ENCODE peak calls at places on chromosome 4, in eight cellular contexts. J is esophagus muscularis mucosa, K is fibroblast of the aortic adventitia, X is fibroblast of lung, A is cardiac muscle cell, G is Caco-2, H is sigmoid colon, Q is gastrocnemius medialis. T is an unnamed sample.

GRCh38 chr4:156169011-156169410 is 215.3 kb upstream of the CTSO start:
- DNase-seq in J (no peak), H (peak), Q (no peak), G (peak), A (peak), K (peak), X (peak), T (peak)

GRCh38 chr4:185480016-185480732 is 8.6 kb upstream of the CCDC110 start:
- DNase-seq in G (no peak), K (no peak), H (no peak), Q (no peak), J (no peak), A (no peak), X (no peak), T (no peak)

GRCh38 chr4:95381843-95382580 is 166.8 kb downstream of the UNC5C start:
- DNase-seq in A (no peak), J (no peak), Q (no peak), K (no peak), X (no peak), H (no peak), G (no peak), T (no peak)

GRCh38 chr4:69875986-69876542 is 16.1 kb upstream of the SULT1E1 start:
- DNase-seq in G (no peak), X (no peak), A (no peak), Q (no peak), K (no peak), J (no peak), H (no peak), T (no peak)

GRCh38 chr4:98467627-98468072 is 190.8 kb downstream of the TSPAN5 start:
- DNase-seq in J (no peak), A (peak), X (peak), Q (peak), K (peak), H (peak), G (peak), T (peak)

GRCh38 chr4:66633472-66633871 is 911.8 kb downstream of the CENPC start:
- DNase-seq in J (no peak), H (no peak), Q (no peak), A (no peak), K (peak), G (no peak), X (no peak), T (no peak)

GRCh38 chr4:41881931-41882621 is 53.2 kb upstream of the TMEM33 start:
- DNase-seq in A (no peak), H (no peak), X (no peak), Q (no peak), G (no peak), J (no peak), K (no peak), T (no peak)

GRCh38 chr4:127782025-127782274 is 172 bp upstream of the HSPA4L start:
- DNase-seq in K (peak), X (peak), Q (peak), J (no peak), H (no peak), G (peak), A (peak), T (peak)

GRCh38 chr4:93814722-93815121 is 13.8 kb upstream of the ATOH1 start:
- DNase-seq in H (peak), K (no peak), X (no peak), Q (no peak), A (no peak), G (no peak), J (no peak), T (no peak)

GRCh38 chr4:20589436-20589835 is 110.8 kb upstream of the PACRGL start:
- DNase-seq in H (no peak), G (no peak), X (no peak), J (no peak), Q (no peak), K (no peak), A (no peak), T (no peak)

GRCh38 chr4:120977435-120977997 is 55.0 kb upstream of the PRDM5 start:
- DNase-seq in J (no peak), K (peak), X (peak), A (peak), G (peak), Q (no peak), H (no peak), T (peak)

GRCh38 chr4:37835806-37836205 is 9.3 kb downstream of the PGM2 start:
- DNase-seq in A (no peak), H (no peak), J (no peak), Q (no peak), G (no peak), X (no peak), K (no peak), T (no peak)

GRCh38 chr4:71275570-71275969 is 63.2 kb upstream of the SLC4A4 start:
- DNase-seq in X (no peak), Q (no peak), A (no peak), J (no peak), G (no peak), H (no peak), K (no peak), T (no peak)

GRCh38 chr4:42809419-42810084 is 83.0 kb upstream of the GRXCR1 start:
- DNase-seq in J (no peak), G (no peak), A (no peak), H (no peak), X (no peak), K (no peak), Q (no peak), T (no peak)

GRCh38 chr4:38488891-38489861 is 174.8 kb upstream of the KLF3 start:
- DNase-seq in Q (no peak), J (peak), A (peak), G (no peak), K (peak), X (peak), H (no peak), T (peak)

GRCh38 chr4:94453534-94453963 is 1.8 kb downstream of the PDLIM5 start:
- DNase-seq in H (no peak), G (peak), J (no peak), Q (no peak), A (peak), X (no peak), K (no peak), T (peak)

GRCh38 chr4:77358315-77358928 is 201.4 kb downstream of the CCNG2 start:
- DNase-seq in G (peak), J (no peak), X (peak), A (peak), H (no peak), K (peak), Q (no peak), T (peak)

GRCh38 chr4:89995006-89995405 is 100.4 kb downstream of the MMRN1 start:
- DNase-seq in A (no peak), G (no peak), H (no peak), X (no peak), K (no peak), Q (no peak), J (no peak), T (no peak)

GRCh38 chr4:70706516-70706915 is 15.2 kb upstream of the RUFY3 start:
- DNase-seq in X (no peak), G (no peak), Q (no peak), J (no peak), H (no peak), A (peak), K (no peak), T (peak)

GRCh38 chr4:104493071-104493831 is 1.4 kb downstream of the CXXC4 start:
- DNase-seq in G (no peak), Q (no peak), X (no peak), K (no peak), H (no peak), J (no peak), A (no peak), T (no peak)

GRCh38 chr4:170446782-170447181 is 357.0 kb upstream of the AADAT start:
- DNase-seq in G (no peak), H (no peak), K (no peak), A (no peak), Q (no peak), J (no peak), X (no peak), T (no peak)

GRCh38 chr4:188495169-188495568 is 355.9 kb downstream of the TRIML1 start:
- DNase-seq in Q (no peak), A (no peak), H (no peak), X (no peak), K (no peak), G (no peak), J (no peak), T (no peak)
- H3K4me3 ChIP-seq in Q (no peak), A (no peak), H (no peak), X (no peak), K (no peak), G (no peak), J (no peak), T (no peak)

GRCh38 chr4:5706486-5707290 is 1.7 kb downstream of the EVC2 start:
- DNase-seq in G (no peak), Q (no peak), J (no peak), A (no peak), K (no peak), X (no peak), H (no peak), T (no peak)

GRCh38 chr4:5710065-5710961 is 688 bp upstream of the EVC start:
- DNase-seq in G (no peak), K (peak), X (peak), J (no peak), Q (no peak), A (peak), H (no peak), T (peak)

GRCh38 chr4:5708829-5709680 is 696 bp upstream of the EVC2 start:
- DNase-seq in A (no peak), H (peak), K (no peak), Q (no peak), J (no peak), X (peak), G (no peak), T (no peak)

GRCh38 chr4:5707366-5708133 is 809 bp downstream of the EVC2 start:
- DNase-seq in G (no peak), A (no peak), J (no peak), K (no peak), H (no peak), X (peak), Q (no peak), T (no peak)

DNA sequence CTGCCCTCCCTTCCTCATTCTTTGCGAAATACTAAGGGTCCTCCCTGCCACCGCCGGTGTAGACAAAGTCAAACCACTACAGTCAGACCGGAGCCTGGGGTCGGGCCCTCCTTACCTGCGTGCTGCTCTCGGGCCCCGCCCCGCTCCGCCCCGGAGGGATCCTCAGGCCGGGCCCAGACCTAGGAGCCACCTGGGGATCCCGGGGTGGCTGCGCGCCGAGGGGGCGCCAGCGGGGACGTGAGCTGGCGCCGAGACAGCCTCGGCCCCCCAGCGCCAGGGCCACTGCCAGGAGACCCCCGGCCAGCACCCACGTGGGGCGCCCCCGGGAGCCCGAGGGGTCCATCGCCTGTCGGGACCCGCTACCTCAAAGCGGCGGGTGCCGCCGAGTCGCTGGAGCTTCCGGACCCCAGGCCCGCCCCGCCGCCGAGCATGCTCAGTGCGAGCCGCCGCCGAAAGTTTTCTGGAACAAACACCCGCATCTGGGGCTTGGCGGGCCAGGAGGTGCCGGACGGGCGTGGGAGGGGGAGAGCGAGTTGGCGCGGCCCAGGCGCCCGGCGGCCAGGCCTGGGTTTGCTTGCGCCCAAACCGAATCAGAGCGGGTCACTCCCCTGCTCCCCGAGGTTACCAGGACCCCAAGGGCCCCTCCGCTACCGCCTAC is at the start of gene EVC2:
- DNase-seq in J (no peak), Q (peak), A (peak), G (no peak), K (peak), X (peak), H (peak), T (peak)
- TF ChIP-seq CTCF in J (no peak), Q (no peak), A (no peak), G (no peak), K (no peak), X (no peak), H (no peak), T (no peak)

GRCh38 chr4:168483786-168484185 is 3.5 kb upstream of the DDX60L start:
- DNase-seq in X (no peak), J (no peak), K (peak), H (no peak), A (no peak), Q (no peak), G (no peak), T (no peak)

GRCh38 chr4:168484626-168485025 is 4.3 kb upstream of the DDX60L start:
- DNase-seq in H (no peak), X (peak), J (no peak), K (peak), Q (no peak), G (no peak), A (peak), T (peak)

GRCh38 chr4:168485511-168485910 is 5.2 kb upstream of the DDX60L start:
- DNase-seq in X (no peak), Q (no peak), K (no peak), G (no peak), A (no peak), J (no peak), H (no peak), T (no peak)

GRCh38 chr4:168478868-168479267 is 1.4 kb downstream of the DDX60L start:
- DNase-seq in H (no peak), Q (no peak), K (no peak), X (no peak), A (no peak), G (no peak), J (no peak), T (no peak)

GRCh38 chr4:168480991-168481588 is 798 bp upstream of the DDX60L start:
- DNase-seq in H (peak), X (peak), K (peak), G (peak), Q (no peak), A (peak), J (no peak), T (peak)
- H3K4me3 ChIP-seq in H (peak), X (peak), K (peak), G (peak), Q (peak), A (no peak), J (peak), T (peak)

GRCh38 chr4:22514431-22514830 is 1.4 kb downstream of the ADGRA3 start:
- DNase-seq in K (peak), J (no peak), A (no peak), H (no peak), Q (no peak), X (peak), G (no peak), T (peak)

GRCh38 chr4:22514001-22514400 is 1.9 kb downstream of the ADGRA3 start:
- DNase-seq in X (peak), J (no peak), Q (no peak), G (no peak), A (peak), K (peak), H (no peak), T (peak)

GRCh38 chr4:22515888-22516541 is at the start of gene ADGRA3:
- DNase-seq in Q (peak), J (no peak), G (peak), X (peak), H (peak), A (peak), K (peak), T (peak)

GRCh38 chr4:22512306-22512705 is 3.6 kb downstream of the ADGRA3 start:
- DNase-seq in Q (no peak), G (no peak), J (no peak), X (peak), H (no peak), K (no peak), A (no peak), T (peak)

DNA sequence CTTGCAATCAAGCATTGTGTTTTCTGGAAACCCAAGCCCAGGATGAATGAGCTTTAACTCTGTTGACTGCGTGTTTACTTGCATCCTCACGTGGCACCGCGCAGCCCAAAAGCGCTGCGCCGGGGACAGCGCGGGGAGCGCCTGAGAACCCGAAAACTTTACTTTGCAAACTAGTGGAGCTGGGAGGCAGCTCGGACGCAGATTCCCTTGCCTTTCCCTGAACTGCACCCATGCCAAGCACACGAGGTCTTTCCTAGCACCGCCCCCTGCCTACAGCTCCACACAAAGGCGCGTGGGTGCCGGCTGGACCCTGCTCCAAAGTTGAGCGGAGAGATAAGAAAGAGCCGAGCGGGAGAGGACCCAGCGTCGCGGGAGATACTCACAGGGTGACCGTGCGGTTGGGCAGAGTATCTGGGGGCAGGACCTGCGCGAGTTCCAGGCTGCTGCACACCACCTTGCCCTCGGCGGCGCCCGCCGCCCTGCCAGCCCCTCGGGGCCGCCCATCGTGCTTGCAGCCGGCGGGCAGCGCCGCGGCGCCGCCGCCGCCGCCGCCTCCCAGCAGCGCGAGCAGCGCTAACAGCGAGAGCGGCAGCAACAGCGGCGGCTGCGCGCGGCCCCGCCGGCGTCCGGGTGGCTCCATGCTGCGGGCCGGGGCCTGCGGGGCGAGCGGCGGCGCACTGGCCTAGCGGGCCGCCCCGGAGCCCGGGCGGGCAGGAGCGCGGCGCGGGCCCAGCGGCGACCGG is 550 bp downstream of the ADGRA3 start:
- DNase-seq in H (peak), A (peak), G (peak), Q (peak), X (peak), J (no peak), K (peak), T (peak)
- TF ChIP-seq CTCF in H (no peak), A (peak), G (no peak), Q (peak), X (no peak), J (no peak), K (no peak), T (peak)

GRCh38 chr4:188221090-188221489 is 81.8 kb downstream of the TRIML1 start:
- DNase-seq in K (no peak), Q (no peak), J (no peak), H (no peak), X (no peak), G (peak), A (no peak), T (no peak)

GRCh38 chr4:188220006-188220405 is 80.8 kb downstream of the TRIML1 start:
- DNase-seq in K (no peak), H (no peak), X (no peak), Q (no peak), G (no peak), A (no peak), J (no peak), T (no peak)

GRCh38 chr4:188214861-188215260 is 75.6 kb downstream of the TRIML1 start:
- DNase-seq in J (no peak), X (no peak), H (no peak), G (no peak), K (no peak), A (no peak), Q (no peak), T (no peak)

DNA sequence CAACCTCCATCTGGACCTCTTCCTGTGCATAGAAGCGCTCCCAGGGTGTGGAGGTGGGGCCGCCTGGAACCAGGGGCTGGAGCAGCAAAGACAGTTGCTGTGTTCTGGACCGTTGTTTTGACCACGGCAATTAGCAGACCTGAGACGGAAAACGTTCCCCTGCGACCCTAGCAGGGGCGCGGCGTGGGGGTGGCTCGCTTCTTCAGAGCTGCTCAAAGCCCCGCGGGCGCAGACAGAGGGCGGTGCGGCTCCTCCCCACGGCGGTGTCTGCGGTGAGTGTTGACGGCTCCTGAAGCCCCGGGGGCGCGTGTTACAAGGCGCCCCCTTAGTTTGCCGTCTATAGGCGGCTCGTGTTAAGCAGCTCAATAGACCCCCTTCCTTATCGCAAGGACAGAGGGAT is 79.2 kb downstream of the TRIML1 start:
- DNase-seq in X (no peak), J (no peak), H (no peak), A (no peak), Q (no peak), K (no peak), G (no peak), T (no peak)
- H3K4me3 ChIP-seq in X (no peak), J (no peak), H (no peak), A (no peak), Q (no peak), K (no peak), G (no peak), T (no peak)

GRCh38 chr4:167537761-167538160 is 303.5 kb upstream of the SPOCK3 start:
- DNase-seq in G (no peak), X (no peak), A (no peak), H (no peak), J (no peak), K (no peak), Q (no peak), T (no peak)
- TF ChIP-seq CTCF in G (no peak), X (no peak), A (no peak), H (no peak), J (no peak), K (no peak), Q (no peak), T (no peak)

GRCh38 chr4:153114771-153115321 is 89.4 kb upstream of the TRIM2 start:
- DNase-seq in H (no peak), A (peak), K (peak), G (no peak), Q (no peak), J (no peak), X (peak), T (peak)
- H3K4me3 ChIP-seq in H (no peak), A (no peak), K (no peak), G (no peak), Q (no peak), J (no peak), X (no peak), T (no peak)

GRCh38 chr4:16764622-16765021 is 133.8 kb downstream of the LDB2 start:
- DNase-seq in G (peak), A (peak), Q (no peak), J (no peak), H (no peak), K (no peak), X (no peak), T (peak)
- TF ChIP-seq CTCF in G (no peak), A (peak), Q (no peak), J (peak), H (no peak), K (peak), X (peak), T (peak)

GRCh38 chr4:150875367-150875766 is 139.7 kb downstream of the LRBA start:
- DNase-seq in K (no peak), Q (no peak), X (no peak), J (no peak), H (no peak), G (no peak), A (no peak), T (no peak)

GRCh38 chr4:150874386-150875226 is 140.5 kb downstream of the LRBA start:
- DNase-seq in X (peak), K (peak), H (no peak), J (no peak), G (no peak), Q (peak), A (peak), T (no peak)
- H3K4me3 ChIP-seq in X (no peak), K (no peak), H (no peak), J (no peak), G (no peak), Q (no peak), A (no peak), T (no peak)

T was measured in fibroblast of villous mesenchyme.